ENCODE peak calls at places on chromosome 17, in seven cellular contexts. I is fibroblast of lung, N is neural progenitor cell, A is endothelial cell of umbilical vein, Q is MM.1S, D is keratinocyte, F is HCT116. K is an unnamed sample.

GRCh38 chr17:39225974-39226683 is 384 bp upstream of the STAC2 start:
- DNase-seq in A (peak; percentile 36), I (peak; percentile 44), N (peak; percentile 98), F (no peak), Q (no peak), D (no peak), K (no peak)

GRCh38 chr17:62653002-62653830 is 25.7 kb downstream of the MRC2 start:
- DNase-seq in D (no peak), N (peak; percentile 95), F (no peak), I (peak; percentile 57), Q (peak; percentile 34), A (peak; percentile 30), K (no peak)

GRCh38 chr17:27577124-27577761 is 53.7 kb upstream of the LGALS9 start:
- DNase-seq in I (peak; percentile 67), D (no peak), A (peak; percentile 35), Q (no peak), F (no peak), N (peak; percentile 60), K (peak; percentile 49)

GRCh38 chr17:40345161-40346034 is 19.1 kb downstream of the GJD3 start:
- DNase-seq in N (peak; percentile 90), D (no peak), F (no peak), A (peak; percentile 78), Q (no peak), I (peak; percentile 76), K (peak; percentile 61)

GRCh38 chr17:8896087-8896486 is 28.6 kb upstream of the PIK3R6 start:
- DNase-seq in N (no peak), Q (no peak), I (no peak), A (no peak), F (no peak), D (no peak), K (no peak)

GRCh38 chr17:82297804-82298537 is 19.4 kb downstream of the CD7 start:
- DNase-seq in Q (peak; percentile 77), F (no peak), I (peak; percentile 91), N (no peak), A (peak; percentile 83), D (peak; percentile 86), K (peak; percentile 96)

GRCh38 chr17:46818929-46819859 is 702 bp upstream of the WNT3 start:
- DNase-seq in I (no peak), A (no peak), Q (no peak), D (no peak), N (peak; percentile 84), F (no peak), K (no peak)

GRCh38 chr17:53950207-53950857 is 127.6 kb downstream of the KIF2B start:
- DNase-seq in F (no peak), N (peak; percentile 63), D (no peak), Q (peak; percentile 9), I (no peak), A (no peak), K (no peak)

GRCh38 chr17:62099532-62099931 is 34.5 kb upstream of the MED13 start:
- DNase-seq in F (no peak), D (no peak), Q (no peak), I (no peak), A (no peak), N (no peak), K (no peak)

GRCh38 chr17:17671369-17672119 is 9.7 kb upstream of the RAI1 start:
- DNase-seq in A (no peak), I (peak; percentile 20), Q (no peak), D (no peak), N (no peak), F (no peak), K (no peak)

GRCh38 chr17:28657756-28658155 is 4.0 kb downstream of the SDF2 start:
- DNase-seq in A (no peak), N (no peak), Q (no peak), D (no peak), F (no peak), I (peak; percentile 29), K (peak; percentile 23)

GRCh38 chr17:81329279-81329926 is 34.3 kb upstream of the SLC38A10 start:
- DNase-seq in A (peak; percentile 62), F (peak; percentile 91), D (peak; percentile 94), N (peak; percentile 65), I (peak; percentile 90), Q (peak; percentile 81), K (peak; percentile 98)

GRCh38 chr17:41060052-41060604 is at the start of gene KRTAP2-3:
- DNase-seq in Q (no peak), I (peak; percentile 99), D (peak; percentile 94), A (no peak), N (no peak), F (peak; percentile 86), K (peak; percentile 97)

GRCh38 chr17:55067697-55068439 is 99.3 kb downstream of the STXBP4 start:
- DNase-seq in I (peak; percentile 51), Q (no peak), A (no peak), D (no peak), F (no peak), N (no peak), K (peak; percentile 33)

GRCh38 chr17:80931421-80932265 is 60.0 kb upstream of the CHMP6 start:
- DNase-seq in Q (no peak), D (no peak), I (peak; percentile 89), F (peak; percentile 12), N (peak; percentile 85), A (no peak), K (peak; percentile 25)

GRCh38 chr17:16872836-16873653 is 98.9 kb downstream of the TNFRSF13B start:
- DNase-seq in Q (peak; percentile 28), F (peak; percentile 45), I (no peak), N (peak; percentile 71), D (no peak), A (no peak), K (peak; percentile 8)

GRCh38 chr17:67855504-67856324 is 30.4 kb downstream of the BPTF start:
- DNase-seq in D (no peak), I (no peak), N (no peak), F (no peak), Q (no peak), A (peak; percentile 77), K (no peak)

GRCh38 chr17:42508426-42509164 is 27.4 kb upstream of the NAGLU start:
- DNase-seq in N (no peak), I (no peak), Q (no peak), D (no peak), F (no peak), A (peak; percentile 55), K (no peak)

GRCh38 chr17:75635610-75636202 is 2.5 kb downstream of the SMIM5 start:
- DNase-seq in A (no peak), D (no peak), Q (no peak), I (no peak), N (no peak), F (no peak), K (no peak)

GRCh38 chr17:45787044-45787443 is 2.9 kb downstream of the CRHR1 start:
- DNase-seq in Q (no peak), N (no peak), F (no peak), I (no peak), D (no peak), A (no peak), K (peak; percentile 45)

GRCh38 chr17:6070280-6070894 is at the start of gene WSCD1:
- DNase-seq in N (peak; percentile 81), D (no peak), A (no peak), I (no peak), Q (peak; percentile 63), F (no peak), K (no peak)

GRCh38 chr17:6072157-6072556 is 2.0 kb downstream of the WSCD1 start:
- DNase-seq in Q (no peak), F (no peak), N (no peak), D (no peak), I (no peak), A (peak; percentile 12), K (peak; percentile 19)

GRCh38 chr17:6070895-6071511 is 824 bp downstream of the WSCD1 start:
- DNase-seq in D (no peak), Q (peak; percentile 75), A (peak; percentile 45), N (peak; percentile 48), I (no peak), F (no peak), K (no peak)

GRCh38 chr17:6071528-6072065 is 1.4 kb downstream of the WSCD1 start:
- DNase-seq in F (no peak), N (no peak), A (no peak), D (no peak), Q (no peak), I (no peak), K (no peak)

DNA sequence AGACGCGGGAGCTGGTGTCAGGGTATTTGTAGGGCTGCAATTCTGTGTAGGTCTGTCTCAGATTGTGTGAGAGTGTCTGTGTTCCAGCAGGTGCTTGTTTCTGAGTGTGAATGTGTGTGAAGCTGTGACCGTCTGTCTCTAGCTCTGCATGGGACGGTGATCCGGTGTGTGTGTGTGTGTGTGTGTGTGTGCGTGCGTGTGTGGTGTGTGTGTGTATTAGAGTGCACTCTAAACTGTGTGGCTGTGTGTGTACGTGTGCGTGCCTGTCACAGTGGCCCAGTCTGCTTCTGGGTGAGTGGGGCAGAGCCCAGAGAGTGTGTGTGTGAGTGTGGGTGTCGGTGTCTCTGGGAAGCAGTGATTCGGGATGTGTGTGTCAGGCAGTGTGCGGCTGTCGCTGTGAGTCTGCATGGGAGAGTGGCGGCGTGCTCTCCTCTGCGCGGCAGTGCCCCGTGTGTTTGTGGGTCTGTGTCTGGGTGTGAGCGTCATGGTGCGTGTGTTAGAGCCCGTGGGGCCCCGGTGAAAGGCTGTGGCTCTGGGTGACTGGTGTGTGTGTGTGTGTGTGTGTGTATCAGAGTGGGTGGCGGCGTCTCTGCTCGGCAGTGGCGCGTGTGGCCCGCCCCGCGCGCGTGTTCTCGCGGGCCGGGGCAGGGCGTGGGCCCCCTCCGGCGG is 434 bp upstream of the WSCD1 start:
- DNase-seq in N (no peak), I (no peak), D (no peak), Q (peak; percentile 39), F (no peak), A (peak; percentile 44), K (no peak)
- H3K4me2 ChIP-seq in N (peak overlapping the region; percentile 80), I (no peak overlapping the region), D (no peak overlapping the region), Q (peak overlapping the region; percentile 94), F (no peak overlapping the region), A (peak overlapping the region; percentile 1), K (no peak overlapping the region)

GRCh38 chr17:31015639-31016038 is 44.8 kb downstream of the RNF135 start:
- DNase-seq in N (no peak), I (no peak), F (no peak), D (no peak), A (no peak), Q (no peak), K (no peak)
- TF ChIP-seq CTCF in N (no peak), I (no peak), F (no peak), D (no peak), A (no peak), Q (no peak), K (no peak)

GRCh38 chr17:48592097-48592496 is 1.5 kb downstream of the HOXB5 start:
- DNase-seq in I (peak; percentile 64), Q (no peak), F (no peak), N (no peak), A (no peak), D (no peak), K (no peak)
- TF ChIP-seq EZH2 in I (no peak), Q (no peak), F (no peak), N (no peak), A (no peak), D (no peak), K (no peak)

GRCh38 chr17:74012465-74012864 is 191.0 kb upstream of the RPL38 start:
- DNase-seq in A (no peak), N (no peak), Q (no peak), I (no peak), F (no peak), D (no peak), K (no peak)
- H3K4me2 ChIP-seq in A (no peak overlapping the region), N (no peak overlapping the region), Q (no peak overlapping the region), I (no peak overlapping the region), F (no peak overlapping the region), D (no peak overlapping the region), K (no peak overlapping the region)

K was measured in mammary epithelial cell.